ENCODE peak calls at places on chromosomes 16 and 17, in eight cellular contexts. One of them, this sample, is unnamed.

GRCh38 chr16:28592979-28593553 is 3.8 kb downstream of the SULT1A2 start:
- DNase-seq in mucosa of descending colon: no peak
- DNase-seq in gastrocnemius medialis: no peak
- DNase-seq in AG09319: no peak
- DNase-seq in Peyer's patch: no peak
- DNase-seq in H9: no peak
- DNase-seq in cardiac muscle cell: no peak
- DNase-seq in GM20000: no peak
- DNase-seq in this sample: no peak

GRCh38 chr16:11563493-11564040 is 23.2 kb downstream of the LITAF start:
- DNase-seq in mucosa of descending colon: no peak
- DNase-seq in gastrocnemius medialis: no peak
- DNase-seq in AG09319: no peak
- DNase-seq in Peyer's patch: no peak
- DNase-seq in H9: no peak
- DNase-seq in cardiac muscle cell: no peak
- DNase-seq in GM20000: no peak
- DNase-seq in this sample: no peak

GRCh38 chr16:491225-491919 is 36.1 kb upstream of the CAPN15 start:
- DNase-seq in mucosa of descending colon: no peak
- DNase-seq in gastrocnemius medialis: no peak
- DNase-seq in AG09319: no peak
- DNase-seq in Peyer's patch: no peak
- DNase-seq in H9: no peak
- DNase-seq in cardiac muscle cell: no peak
- DNase-seq in GM20000: no peak
- DNase-seq in this sample: no peak

GRCh38 chr17:45705123-45706009 is 78.8 kb upstream of the CRHR1 start:
- DNase-seq in mucosa of descending colon: no peak
- DNase-seq in gastrocnemius medialis: no peak
- DNase-seq in AG09319: no peak
- DNase-seq in Peyer's patch: no peak
- DNase-seq in H9: no peak
- DNase-seq in cardiac muscle cell: no peak
- DNase-seq in GM20000: no peak
- DNase-seq in this sample: no peak

GRCh38 chr17:50364715-50365114 is 8.3 kb downstream of the MRPL27 start:
- DNase-seq in mucosa of descending colon: no peak
- DNase-seq in gastrocnemius medialis: no peak
- DNase-seq in AG09319: no peak
- DNase-seq in Peyer's patch: no peak
- DNase-seq in H9: peak
- DNase-seq in cardiac muscle cell: no peak
- DNase-seq in GM20000: no peak
- DNase-seq in this sample: no peak

GRCh38 chr16:825298-826061 is 24.9 kb upstream of the GNG13 start:
- DNase-seq in mucosa of descending colon: no peak
- DNase-seq in gastrocnemius medialis: no peak
- DNase-seq in AG09319: no peak
- DNase-seq in Peyer's patch: no peak
- DNase-seq in H9: no peak
- DNase-seq in cardiac muscle cell: no peak
- DNase-seq in GM20000: no peak
- DNase-seq in this sample: no peak

GRCh38 chr16:3689731-3690130 is 27.6 kb downstream of the TRAP1 start:
- DNase-seq in mucosa of descending colon: no peak
- DNase-seq in gastrocnemius medialis: no peak
- DNase-seq in AG09319: no peak
- DNase-seq in Peyer's patch: no peak
- DNase-seq in H9: no peak
- DNase-seq in cardiac muscle cell: no peak
- DNase-seq in GM20000: no peak
- DNase-seq in this sample: no peak

GRCh38 chr17:80010283-80010858 is 25.3 kb downstream of the TBC1D16 start:
- DNase-seq in mucosa of descending colon: no peak
- DNase-seq in gastrocnemius medialis: no peak
- DNase-seq in AG09319: no peak
- DNase-seq in Peyer's patch: no peak
- DNase-seq in H9: no peak
- DNase-seq in cardiac muscle cell: no peak
- DNase-seq in GM20000: no peak
- DNase-seq in this sample: no peak

GRCh38 chr16:49491736-49492089 is 118.1 kb downstream of the C16orf78 start:
- DNase-seq in mucosa of descending colon: no peak
- DNase-seq in gastrocnemius medialis: no peak
- DNase-seq in AG09319: no peak
- DNase-seq in Peyer's patch: no peak
- DNase-seq in H9: peak
- DNase-seq in cardiac muscle cell: peak
- DNase-seq in GM20000: no peak
- DNase-seq in this sample: no peak

GRCh38 chr16:55393976-55394375 is 70.0 kb downstream of the IRX6 start:
- DNase-seq in mucosa of descending colon: peak
- DNase-seq in gastrocnemius medialis: no peak
- DNase-seq in AG09319: no peak
- DNase-seq in Peyer's patch: no peak
- DNase-seq in H9: no peak
- DNase-seq in cardiac muscle cell: no peak
- DNase-seq in GM20000: no peak
- DNase-seq in this sample: no peak

GRCh38 chr17:3885271-3885670 is 7.6 kb downstream of the CAMKK1 start:
- DNase-seq in mucosa of descending colon: no peak
- DNase-seq in gastrocnemius medialis: no peak
- DNase-seq in AG09319: no peak
- DNase-seq in Peyer's patch: no peak
- DNase-seq in H9: no peak
- DNase-seq in cardiac muscle cell: no peak
- DNase-seq in GM20000: no peak
- DNase-seq in this sample: no peak

GRCh38 chr17:82463881-82464566 is 5.5 kb downstream of the NARF start:
- DNase-seq in mucosa of descending colon: no peak
- DNase-seq in gastrocnemius medialis: no peak
- DNase-seq in AG09319: no peak
- DNase-seq in Peyer's patch: no peak
- DNase-seq in H9: no peak
- DNase-seq in cardiac muscle cell: no peak
- DNase-seq in GM20000: no peak
- DNase-seq in this sample: no peak

DNA sequence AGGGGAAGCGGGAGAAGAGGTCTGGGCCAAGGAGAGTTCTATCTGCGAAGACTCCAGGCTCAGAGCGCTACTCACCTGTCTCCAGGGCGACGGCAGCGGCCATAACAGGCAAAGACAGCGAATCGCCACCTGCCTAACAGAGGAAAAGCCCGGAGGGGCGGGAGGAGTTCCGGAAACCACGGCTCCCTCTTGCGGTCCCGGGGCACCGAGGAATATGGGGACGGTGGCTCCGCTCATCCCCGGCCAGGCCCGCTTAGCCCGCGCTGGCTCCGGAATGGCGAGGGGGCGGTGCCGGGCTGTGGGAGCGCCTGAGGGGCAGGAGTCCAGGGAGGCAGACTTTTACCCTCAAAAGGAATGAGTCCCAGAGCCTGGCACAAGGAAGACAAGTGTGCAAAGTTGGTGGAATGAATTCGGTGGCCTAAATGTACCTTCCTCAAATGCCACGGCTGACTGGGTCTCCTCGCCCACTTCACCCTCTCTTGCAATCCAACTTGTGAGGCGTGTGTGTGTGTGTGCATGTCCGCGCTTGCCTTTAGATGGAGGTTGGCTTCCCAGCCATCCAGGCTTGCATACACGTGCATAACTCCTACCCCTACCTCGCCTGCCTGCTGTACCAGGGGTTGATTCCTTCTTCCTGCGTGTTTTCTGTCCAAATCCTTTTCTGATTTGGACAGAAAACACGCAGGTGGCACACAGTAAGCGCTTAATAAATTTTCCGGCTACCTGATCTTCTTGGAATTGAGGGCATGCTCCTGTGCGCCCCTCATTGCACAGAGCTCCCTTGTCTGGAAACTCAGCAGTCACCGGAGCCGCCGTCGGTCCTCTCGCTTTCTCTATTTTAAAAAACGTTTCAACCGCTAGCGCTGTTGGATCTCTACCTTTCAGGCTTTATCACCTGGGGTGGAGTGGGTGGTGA is 3.5 kb downstream of the C17orf100 start:
- DNase-seq in mucosa of descending colon: no peak
- DNase-seq in gastrocnemius medialis: no peak
- DNase-seq in AG09319: no peak
- DNase-seq in Peyer's patch: peak
- DNase-seq in H9: peak
- DNase-seq in cardiac muscle cell: peak
- DNase-seq in GM20000: no peak
- DNase-seq in this sample: no peak
- TF ChIP-seq CTCF in mucosa of descending colon: no peak
- TF ChIP-seq CTCF in gastrocnemius medialis: no peak
- TF ChIP-seq CTCF in AG09319: peak
- TF ChIP-seq CTCF in Peyer's patch: peak
- TF ChIP-seq CTCF in H9: no peak
- TF ChIP-seq CTCF in cardiac muscle cell: no peak
- TF ChIP-seq CTCF in GM20000: no peak
- TF ChIP-seq CTCF in this sample: no peak

DNA sequence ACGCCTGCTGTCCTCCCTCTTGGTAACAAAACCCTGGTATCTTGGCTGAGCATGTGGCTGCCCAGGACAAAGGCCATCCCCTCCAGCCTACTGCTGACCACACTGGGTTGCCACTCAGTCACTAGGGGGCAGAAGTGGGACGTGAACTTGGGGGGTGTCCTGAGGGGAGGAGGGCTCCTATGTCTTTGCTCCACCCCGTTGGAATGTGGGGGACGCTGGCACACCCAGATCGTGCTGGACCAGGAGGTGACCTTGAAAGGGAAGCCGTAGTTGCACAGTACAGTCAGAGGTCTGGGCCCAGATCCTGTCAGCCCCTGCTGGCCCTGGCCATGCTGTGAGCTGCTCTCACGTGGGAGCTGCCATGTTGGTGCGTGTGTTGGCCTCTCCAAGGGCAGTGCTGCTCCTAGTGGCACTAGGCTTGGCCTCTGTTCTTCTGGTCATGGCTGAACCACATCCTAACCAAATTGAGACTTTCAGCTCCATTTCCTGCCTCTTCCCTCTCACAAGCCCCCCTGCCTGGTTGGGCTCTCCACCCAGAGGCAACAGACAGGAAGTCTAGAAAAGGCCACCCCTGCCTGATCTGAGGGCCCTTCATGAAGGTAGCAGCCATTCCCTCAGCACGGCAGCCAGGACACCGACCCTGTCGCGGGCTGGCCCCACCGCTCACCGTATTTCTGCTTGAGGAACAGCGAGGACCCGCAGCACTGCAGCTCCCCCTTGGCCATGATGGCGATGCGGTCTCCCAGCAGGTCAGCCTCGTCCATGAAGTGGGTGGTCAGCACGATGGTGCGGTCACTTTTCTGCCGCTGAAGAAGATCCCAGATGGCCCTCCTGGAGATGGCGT is 29.0 kb upstream of the RNPS1 start:
- DNase-seq in mucosa of descending colon: peak
- DNase-seq in gastrocnemius medialis: no peak
- DNase-seq in AG09319: no peak
- DNase-seq in Peyer's patch: no peak
- DNase-seq in H9: peak
- DNase-seq in cardiac muscle cell: peak
- DNase-seq in GM20000: peak
- DNase-seq in this sample: peak
- TF ChIP-seq CTCF in mucosa of descending colon: no peak
- TF ChIP-seq CTCF in gastrocnemius medialis: peak
- TF ChIP-seq CTCF in AG09319: peak
- TF ChIP-seq CTCF in Peyer's patch: peak
- TF ChIP-seq CTCF in H9: peak
- TF ChIP-seq CTCF in cardiac muscle cell: peak
- TF ChIP-seq CTCF in GM20000: peak
- TF ChIP-seq CTCF in this sample: peak

GRCh38 chr17:10313037-10313672 is 59.7 kb downstream of the MYH13 start:
- DNase-seq in mucosa of descending colon: no peak
- DNase-seq in gastrocnemius medialis: no peak
- DNase-seq in AG09319: no peak
- DNase-seq in Peyer's patch: no peak
- DNase-seq in H9: peak
- DNase-seq in cardiac muscle cell: no peak
- DNase-seq in GM20000: no peak
- DNase-seq in this sample: no peak
- TF ChIP-seq CTCF in mucosa of descending colon: no peak
- TF ChIP-seq CTCF in gastrocnemius medialis: no peak
- TF ChIP-seq CTCF in AG09319: no peak
- TF ChIP-seq CTCF in Peyer's patch: no peak
- TF ChIP-seq CTCF in H9: peak
- TF ChIP-seq CTCF in cardiac muscle cell: no peak
- TF ChIP-seq CTCF in GM20000: no peak
- TF ChIP-seq CTCF in this sample: no peak

DNA sequence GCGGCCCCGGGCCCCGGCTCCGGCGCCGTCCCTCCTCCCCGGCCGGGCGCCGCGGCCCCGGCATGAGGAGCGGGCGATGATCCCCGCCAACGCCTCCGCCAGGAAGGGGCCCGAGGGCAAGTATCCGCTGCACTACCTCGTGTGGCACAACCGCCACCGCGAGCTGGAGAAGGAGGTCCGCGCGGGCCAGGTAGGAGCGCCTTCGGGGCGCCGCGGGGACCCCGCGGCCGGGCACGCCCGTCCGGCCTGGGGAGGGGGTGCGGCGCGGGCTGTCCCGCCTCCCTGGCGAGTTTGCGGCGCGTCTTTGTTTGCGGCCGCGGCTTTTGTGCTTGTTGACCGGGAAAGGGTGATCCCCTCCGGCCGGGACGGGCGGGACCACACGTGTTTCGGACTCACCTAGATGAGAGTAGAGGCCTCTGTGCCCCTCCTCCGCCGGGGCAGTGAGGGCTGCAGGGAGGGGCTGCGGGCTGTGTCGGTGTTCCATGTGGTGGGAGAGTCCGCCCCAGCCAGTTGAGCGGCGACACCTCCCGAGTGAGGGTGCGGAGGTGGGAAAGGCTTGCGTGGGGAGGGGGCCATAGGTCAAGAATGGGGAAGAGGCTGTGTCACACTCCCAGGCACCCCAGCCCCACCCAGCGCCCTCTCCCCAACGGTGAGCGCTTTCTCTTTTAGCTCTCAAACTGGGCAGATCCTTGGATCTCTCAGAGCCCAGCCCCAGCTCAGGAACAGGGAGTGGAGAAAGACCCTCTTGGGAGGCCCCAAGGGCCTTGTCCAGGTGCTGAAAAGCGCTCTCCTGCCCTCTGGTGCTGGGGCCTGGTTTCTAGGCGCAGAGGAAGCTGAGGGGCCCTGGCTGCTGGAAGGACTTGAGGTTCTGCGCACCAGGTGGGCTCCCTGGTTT is 861 bp downstream of the ANKRD13B start:
- DNase-seq in mucosa of descending colon: no peak
- DNase-seq in gastrocnemius medialis: no peak
- DNase-seq in AG09319: no peak
- DNase-seq in Peyer's patch: peak
- DNase-seq in H9: peak
- DNase-seq in cardiac muscle cell: peak
- DNase-seq in GM20000: peak
- DNase-seq in this sample: peak
- TF ChIP-seq CTCF in mucosa of descending colon: no peak
- TF ChIP-seq CTCF in gastrocnemius medialis: no peak
- TF ChIP-seq CTCF in AG09319: peak
- TF ChIP-seq CTCF in Peyer's patch: no peak
- TF ChIP-seq CTCF in H9: peak
- TF ChIP-seq CTCF in cardiac muscle cell: peak
- TF ChIP-seq CTCF in GM20000: peak
- TF ChIP-seq CTCF in this sample: peak

GRCh38 chr16:29995911-29996772 is at the start of gene INO80E:
- DNase-seq in mucosa of descending colon: peak
- DNase-seq in gastrocnemius medialis: peak
- DNase-seq in AG09319: peak
- DNase-seq in Peyer's patch: peak
- DNase-seq in H9: peak
- DNase-seq in cardiac muscle cell: peak
- DNase-seq in GM20000: peak
- DNase-seq in this sample: peak
- TF ChIP-seq CTCF in mucosa of descending colon: peak
- TF ChIP-seq CTCF in gastrocnemius medialis: no peak
- TF ChIP-seq CTCF in AG09319: no peak
- TF ChIP-seq CTCF in Peyer's patch: no peak
- TF ChIP-seq CTCF in H9: no peak
- TF ChIP-seq CTCF in cardiac muscle cell: no peak
- TF ChIP-seq CTCF in GM20000: no peak
- TF ChIP-seq CTCF in this sample: no peak

This sample was measured in GM13977.